ENCODE peak calls at places on chromosomes 13 and 19, in six cellular contexts. N is esophagus muscularis mucosa, R is endothelial cell of umbilical vein, B is breast epithelium, Q is upper lobe of right lung, Y is IMR-90. W is an unnamed sample. For H3K36me3, the result is how much of the 10 kb centered on the place peaks cover.

GRCh38 chr13:44837250-44837649 is 152.0 kb downstream of the NUFIP1 start:
- DNase-seq in Y (peak), B (no peak), Q (no peak), N (no peak), R (peak), W (no peak)

GRCh38 chr19:11480927-11481776 is at the start of gene ELAVL3:
- DNase-seq in B (no peak), R (no peak), Y (no peak), Q (no peak), N (no peak), W (peak)

GRCh38 chr19:8731428-8732169 is 10.2 kb downstream of the OR2Z1 start:
- DNase-seq in R (no peak), Y (no peak), B (no peak), Q (no peak), N (no peak), W (no peak)

GRCh38 chr19:12946092-12946845 is 607 bp downstream of the RAD23A start:
- DNase-seq in N (no peak), B (peak), R (peak), Y (peak), Q (peak), W (peak)

GRCh38 chr19:46787331-46788100 is 878 bp downstream of the SLC1A5 start:
- DNase-seq in N (peak), Q (peak), B (peak), R (peak), Y (peak), W (peak)

GRCh38 chr13:94345374-94346195 is 133.9 kb downstream of the DCT start:
- DNase-seq in R (peak), N (no peak), Y (peak), Q (no peak), B (no peak), W (no peak)

GRCh38 chr13:44660050-44660449 is 83.9 kb upstream of the TSC22D1 start:
- DNase-seq in N (no peak), R (no peak), Q (no peak), B (no peak), Y (no peak), W (no peak)

GRCh38 chr13:113357529-113357928 is 6.4 kb downstream of the GRTP1 start:
- DNase-seq in Y (peak), B (no peak), N (no peak), Q (no peak), R (no peak), W (no peak)

GRCh38 chr13:88544836-88545235 is 873.7 kb downstream of the SLITRK5 start:
- DNase-seq in Y (no peak), B (no peak), Q (no peak), R (no peak), N (no peak), W (no peak)

GRCh38 chr19:31890230-31890629 is 455.2 kb upstream of the ZNF507 start:
- DNase-seq in Y (no peak), R (no peak), Q (no peak), N (peak), B (no peak), W (no peak)

GRCh38 chr19:737591-738093 is 13.3 kb upstream of the MISP start:
- DNase-seq in N (no peak), R (peak), B (no peak), Q (no peak), Y (peak), W (no peak)

GRCh38 chr19:19566306-19566705 is 28.2 kb downstream of the CILP2 start:
- DNase-seq in R (no peak), B (no peak), N (no peak), Y (peak), Q (no peak), W (no peak)

GRCh38 chr19:21314676-21315075 is 14.5 kb downstream of the ZNF708 start:
- DNase-seq in R (peak), Q (no peak), B (no peak), N (no peak), Y (peak), W (no peak)

GRCh38 chr13:26017196-26017921 is 34.5 kb downstream of the SHISA2 start:
- DNase-seq in Y (no peak), R (no peak), B (no peak), Q (peak), N (no peak), W (no peak)

GRCh38 chr13:43908156-43909126 is 28.7 kb downstream of the LACC1 start:
- DNase-seq in Q (no peak), N (no peak), R (peak), Y (peak), B (no peak), W (no peak)

GRCh38 chr19:33750587-33751385 is 45.9 kb upstream of the KCTD15 start:
- DNase-seq in B (no peak), R (no peak), Q (no peak), Y (no peak), N (no peak), W (no peak)

GRCh38 chr19:16429066-16429758 is 42.6 kb downstream of the EPS15L1 start:
- DNase-seq in Q (peak), B (peak), Y (no peak), N (no peak), R (peak), W (peak)

GRCh38 chr13:48155850-48156249 is 60.9 kb upstream of the MED4 start:
- DNase-seq in R (peak), B (no peak), Y (peak), Q (no peak), N (no peak), W (no peak)

GRCh38 chr19:43609872-43610271 is 2.0 kb upstream of the SRRM5 start:
- DNase-seq in B (no peak), N (no peak), Y (no peak), Q (no peak), R (no peak), W (no peak)

GRCh38 chr19:43610493-43610892 is 1.4 kb upstream of the SRRM5 start:
- DNase-seq in R (no peak), Y (peak), N (no peak), Q (no peak), B (no peak), W (no peak)

GRCh38 chr19:43607238-43608205 is 4.4 kb upstream of the SRRM5 start:
- DNase-seq in Q (no peak), B (no peak), Y (no peak), N (no peak), R (no peak), W (no peak)

GRCh38 chr19:43612374-43612773 is 486 bp downstream of the SRRM5 start:
- DNase-seq in R (no peak), Y (no peak), Q (no peak), N (no peak), B (no peak), W (no peak)

GRCh38 chr19:43611788-43612187 is at the start of gene SRRM5:
- DNase-seq in N (no peak), Q (no peak), B (no peak), Y (no peak), R (no peak), W (no peak)
- H3K36me3 ChIP-seq in N (under half), Q (under half), B (under half), Y (under half), R (under half), W (under half)

GRCh38 chr19:57171551-57172081 is 4.3 kb upstream of the DUXA start:
- DNase-seq in B (peak), Y (peak), R (no peak), N (no peak), Q (no peak), W (peak)
- H3K4me3 ChIP-seq in B (peak), Y (peak), R (no peak), N (peak), Q (peak), W (peak)

GRCh38 chr13:58960909-58961308 is 1202.8 kb downstream of the DIAPH3 start:
- DNase-seq in R (peak), Q (no peak), N (no peak), Y (peak), B (no peak), W (no peak)
- TF ChIP-seq CTCF in R (peak), Q (peak), N (no peak), Y (peak), B (no peak), W (no peak)

GRCh38 chr19:14413765-14414171 is 5.4 kb downstream of the DDX39A start:
- DNase-seq in B (no peak), Y (peak), R (peak), N (no peak), Q (no peak), W (no peak)
- H3K36me3 ChIP-seq in B (under half), Y (under half), R (under half), N (under half), Q (half or more), W (under half)

DNA sequence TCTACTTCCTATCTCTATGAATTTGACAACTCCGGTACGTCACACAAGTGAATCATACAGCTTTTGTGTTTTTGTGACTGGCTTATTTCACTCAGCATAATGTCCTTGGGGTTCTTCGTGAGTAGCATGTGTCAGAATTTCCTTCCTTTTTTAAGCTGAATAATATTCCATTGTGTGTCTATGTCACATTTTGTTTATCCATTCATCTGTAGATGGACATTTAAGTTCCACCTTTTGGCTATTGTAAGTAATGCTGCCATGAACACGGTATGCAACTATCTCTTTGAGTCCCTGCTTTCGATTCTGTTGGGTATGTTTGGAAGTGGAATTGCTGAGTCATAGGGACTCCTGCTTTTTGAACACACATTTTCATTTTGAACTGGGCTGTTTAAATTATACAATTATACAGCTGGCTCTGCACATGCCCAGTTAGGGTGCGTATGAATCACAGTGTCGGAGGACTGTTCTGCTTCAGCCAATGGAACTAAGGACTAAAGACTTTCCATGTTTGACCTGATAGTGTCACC is 43.0 kb upstream of the C13orf42 start:
- DNase-seq in N (peak), B (no peak), R (peak), Y (peak), Q (no peak), W (no peak)
- H3K4me3 ChIP-seq in N (no peak), B (no peak), R (peak), Y (no peak), Q (no peak), W (no peak)

GRCh38 chr13:99087130-99087953 is 109.5 kb upstream of the DOCK9 start:
- DNase-seq in Q (peak), Y (peak), N (peak), R (peak), B (peak), W (peak)
- TF ChIP-seq CTCF in Q (peak), Y (peak), N (peak), R (peak), B (no peak), W (peak)